ENCODE peak calls at places on chromosome 2, in five cellular contexts. C is AG04450, F is mucosa of gallbladder, X is sciatic nerve, T is IMR-90. E is an unnamed sample.

GRCh38 chr2:36438454-36438977 is 82.9 kb downstream of the CRIM1 start:
- DNase-seq in C (peak; percentile 92), F (no peak), X (no peak), T (peak; percentile 99), E (no peak)

GRCh38 chr2:203982276-203982675 is 45.7 kb downstream of the ICOS start:
- DNase-seq in C (no peak), F (no peak), X (no peak), T (no peak), E (no peak)

GRCh38 chr2:23622966-23623665 is 238.1 kb downstream of the KLHL29 start:
- DNase-seq in C (no peak), F (no peak), X (no peak), T (no peak), E (no peak)

GRCh38 chr2:11532434-11533055 is 1.3 kb upstream of the GREB1 start:
- DNase-seq in C (no peak), F (no peak), X (no peak), T (peak; percentile 24), E (no peak)

GRCh38 chr2:43132523-43133301 is 93.7 kb downstream of the ZFP36L2 start:
- DNase-seq in C (no peak), F (no peak), X (no peak), T (no peak), E (no peak)

GRCh38 chr2:57160976-57161375 is 885.6 kb upstream of the VRK2 start:
- DNase-seq in C (no peak), F (no peak), X (no peak), T (no peak), E (no peak)

GRCh38 chr2:175373001-175373727 is 191.7 kb upstream of the ATP5MC3 start:
- DNase-seq in C (no peak), F (peak; percentile 44), X (no peak), T (peak; percentile 29), E (no peak)

GRCh38 chr2:36433311-36434217 is 78.0 kb downstream of the CRIM1 start:
- DNase-seq in C (no peak), F (no peak), X (no peak), T (peak; percentile 59), E (no peak)

GRCh38 chr2:137249463-137249862 is 484.1 kb downstream of the THSD7B start:
- DNase-seq in C (no peak), F (no peak), X (no peak), T (no peak), E (no peak)

GRCh38 chr2:219681301-219682290 is 54.2 kb downstream of the SLC4A3 start:
- DNase-seq in C (no peak), F (no peak), X (no peak), T (peak; percentile 44), E (no peak)

GRCh38 chr2:180359522-180360282 is 352.6 kb upstream of the CWC22 start:
- DNase-seq in C (no peak), F (no peak), X (no peak), T (no peak), E (no peak)

GRCh38 chr2:129087133-129087813 is 768.6 kb upstream of the HS6ST1 start:
- DNase-seq in C (no peak), F (no peak), X (no peak), T (no peak), E (no peak)

GRCh38 chr2:215658635-215659305 is 222.9 kb upstream of the FN1 start:
- DNase-seq in C (no peak), F (no peak), X (no peak), T (no peak), E (no peak)

GRCh38 chr2:111686994-111687393 is 197.0 kb downstream of the ANAPC1 start:
- DNase-seq in C (no peak), F (no peak), X (no peak), T (no peak), E (no peak)

GRCh38 chr2:208488668-208489564 is 82.3 kb downstream of the PTH2R start:
- DNase-seq in C (no peak), F (no peak), X (no peak), T (no peak), E (no peak)

GRCh38 chr2:71933467-71934319 is 214.0 kb downstream of the CYP26B1 start:
- DNase-seq in C (no peak), F (no peak), X (no peak), T (no peak), E (no peak)

GRCh38 chr2:48480526-48480925 is 49.4 kb upstream of the STON1 start:
- DNase-seq in C (no peak), F (no peak), X (no peak), T (no peak), E (no peak)

GRCh38 chr2:160052524-160052923 is 9.9 kb downstream of the PLA2R1 start:
- DNase-seq in C (no peak), F (no peak), X (no peak), T (no peak), E (no peak)

GRCh38 chr2:195532255-195532627 is 124.8 kb upstream of the SLC39A10 start:
- DNase-seq in C (no peak), F (no peak), X (no peak), T (no peak), E (no peak)

GRCh38 chr2:241010531-241011295 is 12.3 kb downstream of the SNED1 start:
- DNase-seq in C (no peak), F (peak; percentile 9), X (peak; percentile 54), T (no peak), E (no peak)

GRCh38 chr2:200787351-200788128 is 24.2 kb upstream of the BZW1 start:
- DNase-seq in C (peak; percentile 79), F (no peak), X (no peak), T (peak; percentile 98), E (no peak)

GRCh38 chr2:196144513-196145126 is 26.8 kb downstream of the STK17B start:
- DNase-seq in C (no peak), F (no peak), X (no peak), T (no peak), E (no peak)

GRCh38 chr2:173955867-173956266 is 9.3 kb downstream of the SP3 start:
- DNase-seq in C (no peak), F (no peak), X (no peak), T (no peak), E (no peak)

GRCh38 chr2:172273910-172274571 is 153.3 kb upstream of the ITGA6 start:
- DNase-seq in C (no peak), F (no peak), X (no peak), T (no peak), E (no peak)

GRCh38 chr2:101770672-101771071 is 73.2 kb downstream of the MAP4K4 start:
- DNase-seq in C (no peak), F (no peak), X (no peak), T (peak; percentile 62), E (no peak)

GRCh38 chr2:222052934-222053367 is 245.8 kb downstream of the PAX3 start:
- DNase-seq in C (no peak), F (no peak), X (no peak), T (no peak), E (no peak)

GRCh38 chr2:219273887-219274391 is 5.2 kb upstream of the DNAJB2 start:
- DNase-seq in C (no peak), F (no peak), X (no peak), T (no peak), E (no peak)

GRCh38 chr2:96618599-96619283 is 19.4 kb downstream of the KANSL3 start:
- DNase-seq in C (no peak), F (no peak), X (no peak), T (peak; percentile 74), E (no peak)

GRCh38 chr2:85741811-85742507 is 11.8 kb upstream of the ATOH8 start:
- DNase-seq in C (peak; percentile 89), F (peak; percentile 65), X (peak; percentile 86), T (peak; percentile 96), E (peak; percentile 82)

GRCh38 chr2:72948431-72948830 is 31.1 kb downstream of the EMX1 start:
- DNase-seq in C (no peak), F (no peak), X (no peak), T (no peak), E (no peak)

GRCh38 chr2:239463541-239464165 is 62.8 kb upstream of the HDAC4 start:
- DNase-seq in C (no peak), F (no peak), X (peak; percentile 54), T (no peak), E (no peak)

GRCh38 chr2:47512581-47513083 is 109.7 kb downstream of the MSH2 start:
- DNase-seq in C (peak; percentile 29), F (no peak), X (no peak), T (peak; percentile 64), E (no peak)

GRCh38 chr2:212540356-212540755 is 1.8 kb upstream of the ERBB4 start:
- DNase-seq in C (no peak), F (no peak), X (no peak), T (no peak), E (no peak)

GRCh38 chr2:43155842-43156511 is 70.4 kb downstream of the ZFP36L2 start:
- DNase-seq in C (no peak), F (peak; percentile 90), X (no peak), T (no peak), E (no peak)

GRCh38 chr2:71453404-71454220 is at the start of gene DYSF:
- DNase-seq in C (no peak), F (no peak), X (no peak), T (peak; percentile 17), E (no peak)

GRCh38 chr2:38527338-38528007 is 75.3 kb downstream of the HNRNPLL start:
- DNase-seq in C (no peak), F (no peak), X (no peak), T (no peak), E (no peak)

GRCh38 chr2:195364015-195364965 is 292.7 kb upstream of the SLC39A10 start:
- DNase-seq in C (no peak), F (no peak), X (no peak), T (peak; percentile 71), E (no peak)

GRCh38 chr2:74735009-74735408 is 81.0 kb downstream of the SEMA4F start:
- DNase-seq in C (no peak), F (no peak), X (no peak), T (peak; percentile 31), E (no peak)

E was measured in amygdala.